ENCODE peak calls at places on chromosome 19, in seven cellular contexts. W is pancreas, T is A549, U is right lobe of liver, K is colonic mucosa, C is body of pancreas, B is left ventricle myocardium inferior. N is an unnamed sample.

GRCh38 chr19:30755581-30755980 is 383.4 kb downstream of the ZNF536 start:
- DNase-seq in W (no peak), B (no peak), U (no peak), C (no peak), T (no peak), K (no peak), N (no peak)

GRCh38 chr19:17394891-17395415 is 957 bp upstream of the CCDC194 start:
- DNase-seq in B (peak; percentile 68), W (no peak), T (peak; percentile 66), K (peak; percentile 78), C (peak; percentile 43), U (peak; percentile 67), N (peak; percentile 79)

GRCh38 chr19:12064266-12065099 is at the start of gene ZNF844:
- DNase-seq in T (no peak), K (peak; percentile 100), U (peak; percentile 96), C (peak; percentile 98), W (peak; percentile 98), B (peak; percentile 99), N (peak; percentile 97)

GRCh38 chr19:28519950-28520861 is 692.7 kb downstream of the UQCRFS1 start:
- DNase-seq in B (no peak), W (peak; percentile 67), K (no peak), C (peak; percentile 56), T (no peak), U (peak; percentile 86), N (no peak)

GRCh38 chr19:29285878-29286277 is 72.9 kb upstream of the UQCRFS1 start:
- DNase-seq in K (no peak), C (no peak), T (peak; percentile 32), B (no peak), W (no peak), U (peak; percentile 16), N (no peak)

GRCh38 chr19:11196406-11197287 is 698 bp downstream of the KANK2 start:
- DNase-seq in C (peak; percentile 28), K (peak; percentile 43), T (no peak), W (peak; percentile 84), B (peak; percentile 56), U (no peak), N (peak; percentile 65)

GRCh38 chr19:45215391-45216191 is 29.6 kb downstream of the EXOC3L2 start:
- DNase-seq in U (no peak), C (peak; percentile 65), T (no peak), W (peak; percentile 85), K (no peak), B (no peak), N (no peak)

GRCh38 chr19:12783849-12784393 is 7.4 kb upstream of the JUNB start:
- DNase-seq in U (peak; percentile 67), K (peak; percentile 71), W (no peak), C (peak; percentile 59), T (peak; percentile 87), B (peak; percentile 70), N (peak; percentile 58)

GRCh38 chr19:54357381-54357780 is 7.3 kb downstream of the LAIR1 start:
- DNase-seq in K (no peak), T (no peak), C (no peak), W (no peak), B (no peak), U (no peak), N (no peak)

GRCh38 chr19:17385878-17386611 is 8.0 kb downstream of the CCDC194 start:
- DNase-seq in K (peak; percentile 63), T (peak; percentile 53), B (peak; percentile 56), U (peak; percentile 65), W (peak; percentile 79), C (peak; percentile 56), N (peak; percentile 77)

GRCh38 chr19:14670408-14670807 is 4.2 kb downstream of the ADGRE3 start:
- DNase-seq in C (no peak), K (no peak), U (no peak), W (no peak), B (no peak), T (no peak), N (no peak)

GRCh38 chr19:14672043-14672872 is 2.4 kb downstream of the ADGRE3 start:
- DNase-seq in T (no peak), B (no peak), K (no peak), C (peak; percentile 19), U (no peak), W (no peak), N (no peak)

GRCh38 chr19:14674764-14675163 is at the start of gene ADGRE3:
- DNase-seq in T (no peak), K (no peak), C (no peak), U (no peak), W (no peak), B (no peak), N (no peak)

GRCh38 chr19:14669940-14670339 is 4.7 kb downstream of the ADGRE3 start:
- DNase-seq in T (no peak), B (no peak), K (no peak), W (no peak), U (no peak), C (no peak), N (no peak)

GRCh38 chr19:14673088-14673487 is 1.6 kb downstream of the ADGRE3 start:
- DNase-seq in B (no peak), W (no peak), K (no peak), T (no peak), U (no peak), C (no peak), N (no peak)
- H3K4me1 ChIP-seq in B (no peaks in the 10 kb centered on the region), W (no peaks in the 10 kb centered on the region), K (no peaks in the 10 kb centered on the region), T (no peaks in the 10 kb centered on the region), U (no peaks in the 10 kb centered on the region), C (no peaks in the 10 kb centered on the region), N (no peaks in the 10 kb centered on the region)

DNA sequence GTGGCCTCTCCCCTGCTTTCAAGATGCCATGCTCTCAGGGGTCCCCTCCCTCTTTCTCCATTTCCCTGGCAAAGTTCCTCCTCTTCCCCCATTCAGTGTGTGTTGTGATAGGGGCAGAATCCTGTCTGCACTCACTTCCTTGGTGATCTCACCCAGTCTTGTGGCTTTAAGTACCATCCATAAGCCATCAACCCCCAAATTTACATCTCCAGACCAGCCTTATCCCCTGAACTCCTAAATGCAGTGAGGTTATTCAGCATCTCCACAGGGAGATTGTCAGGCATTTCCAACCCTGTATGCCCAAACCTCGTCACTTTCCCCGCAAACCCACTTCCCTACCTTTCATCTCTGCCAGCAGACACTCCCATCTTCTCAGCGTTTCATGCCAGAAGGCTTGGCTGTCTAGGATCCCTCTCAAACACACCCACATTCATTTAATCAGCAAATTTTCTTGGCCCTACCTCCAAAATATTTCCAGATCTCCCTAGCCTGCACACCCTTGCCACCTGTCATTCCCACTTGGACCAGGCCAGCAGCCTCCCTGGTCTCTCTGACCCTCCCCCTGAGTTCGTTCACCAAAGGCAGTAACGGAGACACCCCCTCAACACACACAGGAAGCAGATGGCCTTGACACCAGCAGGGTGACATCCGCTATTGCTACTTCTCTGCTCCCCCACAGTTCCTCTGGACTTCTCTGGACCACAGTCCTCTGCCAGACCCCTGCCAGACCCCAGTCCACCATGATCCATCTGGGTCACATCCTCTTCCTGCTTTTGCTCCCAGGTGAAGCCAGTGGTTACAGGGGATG is at the start of gene HCST:
- DNase-seq in B (no peak), U (no peak), W (no peak), T (no peak), K (no peak), C (peak; percentile 50), N (peak; percentile 55)
- H3K4me3 ChIP-seq in B (peak within 1 kb of the TSS; percentile 86), U (peak within 1 kb of the TSS; percentile 16), W (no peak within 1 kb of the TSS), T (peak within 1 kb of the TSS; percentile 34), K (peak within 1 kb of the TSS; percentile 21), C (no peak within 1 kb of the TSS), N (no peak within 1 kb of the TSS)

DNA sequence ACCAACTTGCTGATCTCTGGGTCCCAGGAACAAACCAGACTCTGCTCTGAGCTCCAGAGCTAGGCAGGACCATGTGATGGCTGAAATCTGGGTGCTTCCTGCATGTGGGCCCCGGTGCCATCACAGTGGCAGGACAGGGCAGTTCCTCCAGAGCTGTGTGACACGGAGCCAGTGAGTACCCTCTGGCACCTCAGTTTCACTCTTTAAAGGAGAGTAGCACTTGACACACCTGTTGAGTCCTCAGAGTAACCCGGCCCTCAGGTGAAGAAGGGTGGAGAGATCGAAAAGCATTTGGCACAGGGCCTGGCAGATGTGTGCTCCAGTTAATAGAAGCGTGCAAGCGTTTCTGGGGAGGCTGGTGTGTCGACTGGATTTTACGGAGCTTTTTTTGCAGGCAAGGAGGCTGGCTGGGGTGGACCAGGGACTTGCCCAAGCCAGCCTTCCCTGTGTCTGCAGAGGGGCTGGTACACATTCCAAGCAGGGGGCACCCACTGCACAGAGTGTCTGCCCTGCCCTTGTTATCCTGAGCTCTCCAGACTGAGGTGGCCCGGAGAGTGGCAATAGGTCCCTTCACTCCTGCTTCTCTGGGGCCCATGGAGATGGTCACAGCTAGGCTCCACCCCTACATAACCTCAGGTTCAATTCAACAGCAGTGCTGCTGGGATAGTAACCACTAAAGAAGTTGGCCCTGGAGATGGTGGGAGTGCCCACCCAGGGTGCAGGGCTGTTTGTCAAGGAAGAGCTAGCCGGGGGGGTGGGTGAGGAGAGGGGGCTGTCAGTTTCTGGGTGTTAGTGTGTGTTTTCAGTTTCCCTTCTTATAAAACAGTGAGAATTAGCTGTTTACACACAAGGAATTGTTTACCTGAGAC is 8.3 kb downstream of the RPS19 start:
- DNase-seq in K (no peak), T (no peak), C (no peak), B (no peak), W (peak; percentile 30), U (no peak), N (peak; percentile 27)
- H3K4me1 ChIP-seq in K (peaks cover 7% of the 10 kb centered on the region), T (peaks cover 70% of the 10 kb centered on the region), C (peaks cover 49% of the 10 kb centered on the region), B (peaks cover 83% of the 10 kb centered on the region), W (peaks cover 4% of the 10 kb centered on the region), U (peaks cover 12% of the 10 kb centered on the region), N (peaks cover 41% of the 10 kb centered on the region)

GRCh38 chr19:2053601-2054389 is 2.8 kb upstream of the MKNK2 start:
- DNase-seq in U (peak; percentile 96), B (peak; percentile 86), K (peak; percentile 68), C (peak; percentile 81), T (no peak), W (peak; percentile 90), N (peak; percentile 64)

GRCh38 chr19:2050349-2050990 is 574 bp downstream of the MKNK2 start:
- DNase-seq in C (no peak), B (no peak), W (peak; percentile 90), T (no peak), K (no peak), U (no peak), N (peak; percentile 77)

GRCh38 chr19:2050991-2051770 is at the start of gene MKNK2:
- DNase-seq in T (peak; percentile 79), K (peak; percentile 94), W (peak; percentile 98), C (peak; percentile 88), U (peak; percentile 95), B (peak; percentile 92), N (peak; percentile 96)

GRCh38 chr19:2049741-2050348 is 1.2 kb downstream of the MKNK2 start:
- DNase-seq in K (peak; percentile 93), U (peak; percentile 97), W (peak; percentile 96), B (peak; percentile 83), C (peak; percentile 96), T (peak; percentile 76), N (peak; percentile 89)

DNA sequence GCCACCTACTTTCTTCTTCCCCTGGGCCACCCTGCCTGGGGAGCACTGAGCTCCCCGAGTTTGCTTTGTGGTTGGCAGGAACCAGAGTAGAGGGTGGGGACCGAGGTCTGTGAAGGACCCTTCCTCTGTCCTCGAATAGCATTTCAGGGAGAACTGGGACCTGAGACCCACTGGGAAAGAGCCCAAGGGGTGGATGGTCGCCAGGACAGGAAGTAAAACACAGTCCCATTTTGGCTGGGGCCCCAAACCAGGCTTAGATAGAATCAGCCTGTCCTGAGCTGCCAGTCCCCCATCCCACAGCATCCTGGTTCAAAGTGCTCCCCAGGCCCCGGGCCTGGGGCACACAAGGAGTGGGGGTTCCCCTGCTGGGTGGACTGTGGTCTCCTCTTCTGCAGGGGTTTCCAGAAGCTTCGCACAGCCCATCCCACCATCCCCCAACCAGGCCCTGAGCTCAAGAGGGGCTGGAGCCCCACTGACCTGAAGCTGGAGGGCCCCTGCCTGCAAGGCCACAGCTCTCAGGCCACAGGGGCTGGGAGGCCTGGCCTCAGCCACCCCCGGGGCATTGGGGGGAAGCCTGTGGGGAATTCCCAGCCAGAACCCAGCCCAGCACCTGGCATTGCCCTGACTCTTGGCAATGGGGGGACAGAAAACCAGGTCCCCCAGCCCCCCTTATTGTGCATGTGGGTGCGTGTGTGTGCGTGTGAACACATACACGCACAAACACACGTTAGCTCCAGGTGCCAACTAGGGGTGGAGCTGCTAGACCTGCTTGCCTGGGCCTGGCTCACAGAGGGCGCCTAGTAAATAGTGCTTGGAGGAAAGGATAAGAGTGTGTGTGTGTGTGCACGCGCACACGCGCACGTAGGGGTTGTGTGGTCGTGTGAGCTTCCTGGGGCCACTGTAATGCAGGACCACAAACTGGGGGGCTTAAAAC is 994 bp upstream of the MKNK2 start:
- DNase-seq in C (peak; percentile 71), T (no peak), K (peak; percentile 78), W (peak; percentile 82), U (peak; percentile 91), B (peak; percentile 72), N (peak; percentile 81)
- H3K4me3 ChIP-seq in C (no peak overlapping the region), T (peak overlapping the region; percentile 99), K (peak overlapping the region; percentile 89), W (no peak overlapping the region), U (peak overlapping the region; percentile 47), B (peak overlapping the region; percentile 96), N (no peak overlapping the region)

N was measured in mucosa of descending colon.